ENCODE peak calls at places on chromosomes 13 and 19, in seven cellular contexts. B is stomach, J is IMR-90, T is lung, Q is body of pancreas, P is fibroblast of lung, Y is small intestine. H is an unnamed sample.

GRCh38 chr19:28841531-28841930 is 371.4 kb downstream of the UQCRFS1 start:
- DNase-seq in B (no peak), J (no peak), T (no peak), Q (no peak), P (no peak), Y (no peak), H (no peak)

GRCh38 chr13:75178436-75178835 is 303.5 kb downstream of the TBC1D4 start:
- DNase-seq in B (no peak), J (no peak), T (no peak), Q (no peak), P (no peak), Y (no peak), H (no peak)

GRCh38 chr19:57280913-57281425 is 684 bp downstream of the ZNF460 start:
- DNase-seq in B (no peak), J (no peak), T (no peak), Q (no peak), P (peak), Y (peak), H (no peak)

GRCh38 chr19:33393286-33394005 is 19.9 kb downstream of the CEBPG start:
- DNase-seq in B (no peak), J (no peak), T (no peak), Q (no peak), P (no peak), Y (no peak), H (no peak)

GRCh38 chr13:36146513-36147276 is 15.5 kb upstream of the DCLK1 start:
- DNase-seq in B (no peak), J (no peak), T (no peak), Q (no peak), P (no peak), Y (no peak), H (no peak)

GRCh38 chr13:97574926-97575325 is 141.0 kb downstream of the RAP2A start:
- DNase-seq in B (no peak), J (peak), T (no peak), Q (no peak), P (peak), Y (peak), H (no peak)

GRCh38 chr19:17302391-17303166 is 646 bp downstream of the ABHD8 start:
- DNase-seq in B (no peak), J (no peak), T (no peak), Q (no peak), P (no peak), Y (no peak), H (no peak)

GRCh38 chr19:12000152-12000981 is 35.1 kb downstream of the ZNF433 start:
- DNase-seq in B (no peak), J (peak), T (no peak), Q (no peak), P (no peak), Y (no peak), H (no peak)

GRCh38 chr13:98221234-98221633 is 44.2 kb upstream of the RNF113B start:
- DNase-seq in B (no peak), J (no peak), T (no peak), Q (no peak), P (no peak), Y (no peak), H (no peak)

GRCh38 chr19:52673014-52673413 is 34.9 kb upstream of the ZNF83 start:
- DNase-seq in B (no peak), J (peak), T (no peak), Q (no peak), P (peak), Y (no peak), H (no peak)

GRCh38 chr13:45410466-45410865 is 7.7 kb downstream of the SLC25A30 start:
- DNase-seq in B (no peak), J (no peak), T (no peak), Q (no peak), P (no peak), Y (no peak), H (no peak)

GRCh38 chr19:1407662-1408299 is 395 bp downstream of the DAZAP1 start:
- DNase-seq in B (no peak), J (no peak), T (peak), Q (peak), P (no peak), Y (no peak), H (peak)

GRCh38 chr19:18967358-18968146 is 26.5 kb upstream of the HOMER3 start:
- DNase-seq in B (peak), J (peak), T (peak), Q (no peak), P (peak), Y (no peak), H (no peak)

GRCh38 chr13:94967183-94968039 is 255.1 kb upstream of the SOX21 start:
- DNase-seq in B (peak), J (no peak), T (no peak), Q (peak), P (peak), Y (no peak), H (no peak)

GRCh38 chr13:80341098-80341701 is at the start of gene SPRY2:
- DNase-seq in B (peak), J (peak), T (peak), Q (peak), P (peak), Y (peak), H (peak)

GRCh38 chr13:77022341-77022740 is 4.6 kb downstream of the FBXL3 start:
- DNase-seq in B (no peak), J (peak), T (no peak), Q (no peak), P (no peak), Y (no peak), H (no peak)

GRCh38 chr19:57563547-57563946 is 3.9 kb upstream of the ZNF550 start:
- DNase-seq in B (no peak), J (no peak), T (no peak), Q (no peak), P (no peak), Y (no peak), H (no peak)

GRCh38 chr13:39600766-39601165 is 2.2 kb downstream of the LHFPL6 start:
- DNase-seq in B (no peak), J (no peak), T (no peak), Q (no peak), P (no peak), Y (no peak), H (no peak)

GRCh38 chr13:97205971-97206370 is 16.2 kb upstream of the MBNL2 start:
- DNase-seq in B (no peak), J (peak), T (no peak), Q (no peak), P (no peak), Y (peak), H (no peak)

DNA sequence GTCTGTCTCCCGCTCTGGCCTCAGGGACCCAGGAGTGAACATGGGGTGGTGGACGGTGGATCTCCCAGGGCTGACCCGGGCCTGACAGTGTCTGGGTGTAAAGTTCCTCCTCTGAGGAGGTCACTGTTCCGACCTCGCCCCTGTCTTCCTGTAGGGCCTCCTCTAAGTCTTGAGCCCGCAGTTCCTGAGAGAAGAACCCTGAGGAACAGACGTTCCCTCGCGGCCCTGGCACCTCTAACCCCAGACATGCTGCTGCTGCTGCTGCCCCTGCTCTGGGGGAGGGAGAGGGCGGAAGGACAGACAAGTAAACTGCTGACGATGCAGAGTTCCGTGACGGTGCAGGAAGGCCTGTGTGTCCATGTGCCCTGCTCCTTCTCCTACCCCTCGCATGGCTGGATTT is at the start of gene SIGLEC9:
- DNase-seq in B (no peak), J (no peak), T (no peak), Q (no peak), P (no peak), Y (no peak), H (no peak)
- H3K4me3 ChIP-seq in B (peak), J (no peak), T (no peak), Q (no peak), P (no peak), Y (no peak), H (peak)

GRCh38 chr19:3095375-3096191 is 1.4 kb downstream of the GNA11 start:
- DNase-seq in B (no peak), J (no peak), T (no peak), Q (no peak), P (no peak), Y (peak), H (peak)
- H3K27ac ChIP-seq in B (peak), J (peak), T (peak), Q (peak), P (peak), Y (peak), H (peak)

GRCh38 chr19:44024900-44025216 is 321 bp upstream of the ZNF222 start:
- DNase-seq in B (no peak), J (no peak), T (no peak), Q (no peak), P (no peak), Y (no peak), H (no peak)
- H3K4me3 ChIP-seq in B (peak), J (peak), T (peak), Q (peak), P (peak), Y (peak), H (peak)

GRCh38 chr13:73335226-73335625 is 276.4 kb downstream of the KLF5 start:
- DNase-seq in B (no peak), J (peak), T (no peak), Q (no peak), P (peak), Y (peak), H (no peak)

GRCh38 chr13:73334459-73334858 is 275.7 kb downstream of the KLF5 start:
- DNase-seq in B (no peak), J (no peak), T (no peak), Q (no peak), P (no peak), Y (no peak), H (no peak)

GRCh38 chr13:73327579-73327978 is 268.8 kb downstream of the KLF5 start:
- DNase-seq in B (no peak), J (no peak), T (no peak), Q (no peak), P (no peak), Y (no peak), H (no peak)

GRCh38 chr13:73329355-73329754 is 270.6 kb downstream of the KLF5 start:
- DNase-seq in B (no peak), J (no peak), T (no peak), Q (no peak), P (no peak), Y (no peak), H (no peak)

DNA sequence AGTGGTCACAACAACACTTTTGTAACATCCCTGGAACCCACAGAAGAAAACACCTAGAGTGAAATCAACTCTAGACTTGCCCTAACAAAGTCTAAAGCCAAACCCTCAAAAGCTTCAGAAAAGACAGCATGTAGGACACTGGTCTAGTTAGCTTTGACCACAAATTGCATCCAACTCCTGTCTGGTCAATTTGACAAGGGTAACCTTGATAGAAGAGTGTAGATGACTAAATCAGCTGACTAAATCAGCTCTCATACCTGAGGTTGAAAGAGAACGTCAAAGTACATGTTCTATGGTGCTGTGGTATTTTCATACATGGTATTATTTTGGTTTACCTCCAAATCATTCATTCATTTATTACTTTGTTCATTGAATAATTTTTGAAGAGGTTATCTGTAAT is 272.8 kb downstream of the KLF5 start:
- DNase-seq in B (no peak), J (no peak), T (no peak), Q (no peak), P (no peak), Y (no peak), H (no peak)
- H3K27ac ChIP-seq in B (no peak), J (no peak), T (no peak), Q (no peak), P (no peak), Y (no peak), H (no peak)

DNA sequence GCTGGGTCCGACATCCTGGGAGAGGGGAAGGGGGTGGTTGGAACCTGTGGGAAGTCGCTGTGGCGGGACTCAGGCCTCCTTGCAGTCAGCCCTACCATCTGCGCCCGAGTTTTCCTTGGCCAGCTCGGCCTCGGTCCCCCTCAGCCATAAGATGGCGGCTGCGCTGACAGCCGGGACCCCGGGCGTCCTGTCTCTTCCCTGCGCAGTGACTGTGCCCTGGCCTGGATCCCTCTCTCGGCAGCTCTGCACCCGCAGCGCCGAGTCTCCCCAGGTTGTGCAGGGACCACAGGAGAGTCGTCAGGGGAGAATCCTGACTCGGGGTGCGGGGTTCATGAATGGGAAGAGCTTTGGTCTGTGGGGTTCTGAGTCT is 345 bp downstream of the ZNF257 start:
- DNase-seq in B (no peak), J (no peak), T (no peak), Q (no peak), P (no peak), Y (no peak), H (no peak)
- H3K4me3 ChIP-seq in B (peak), J (peak), T (peak), Q (peak), P (peak), Y (peak), H (peak)

DNA sequence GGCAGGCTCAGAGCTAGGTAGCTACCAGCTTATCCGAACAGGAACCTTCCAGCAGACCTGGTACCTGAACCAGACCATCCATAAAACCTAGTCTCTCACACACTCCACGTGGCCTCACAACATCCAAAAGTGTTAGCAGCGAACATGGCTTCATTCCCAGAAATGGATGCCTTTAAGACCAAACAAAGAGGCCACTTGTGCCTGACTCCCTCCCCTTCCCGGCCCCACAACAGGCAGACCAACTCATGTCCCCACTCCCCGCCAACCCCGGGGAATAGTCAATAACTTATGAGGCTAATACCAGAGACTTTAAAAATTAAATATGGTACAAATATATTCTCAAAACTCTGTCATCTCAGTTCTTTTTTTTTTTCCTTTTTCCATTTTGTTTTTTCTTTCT is 46.2 kb downstream of the ZNF557 start:
- DNase-seq in B (no peak), J (no peak), T (no peak), Q (no peak), P (no peak), Y (no peak), H (no peak)
- H3K27ac ChIP-seq in B (no peak), J (no peak), T (no peak), Q (no peak), P (no peak), Y (no peak), H (no peak)

GRCh38 chr19:50501186-50501567 is 9.8 kb downstream of the JOSD2 start:
- DNase-seq in B (no peak), J (no peak), T (no peak), Q (no peak), P (no peak), Y (peak), H (no peak)

GRCh38 chr19:50500753-50501151 is 10.2 kb downstream of the JOSD2 start:
- DNase-seq in B (no peak), J (no peak), T (no peak), Q (no peak), P (no peak), Y (no peak), H (no peak)

GRCh38 chr19:50500060-50500752 is 10.8 kb downstream of the JOSD2 start:
- DNase-seq in B (no peak), J (no peak), T (no peak), Q (no peak), P (no peak), Y (no peak), H (no peak)

GRCh38 chr19:50498219-50499056 is 12.6 kb downstream of the JOSD2 start:
- DNase-seq in B (no peak), J (no peak), T (no peak), Q (no peak), P (no peak), Y (no peak), H (no peak)

DNA sequence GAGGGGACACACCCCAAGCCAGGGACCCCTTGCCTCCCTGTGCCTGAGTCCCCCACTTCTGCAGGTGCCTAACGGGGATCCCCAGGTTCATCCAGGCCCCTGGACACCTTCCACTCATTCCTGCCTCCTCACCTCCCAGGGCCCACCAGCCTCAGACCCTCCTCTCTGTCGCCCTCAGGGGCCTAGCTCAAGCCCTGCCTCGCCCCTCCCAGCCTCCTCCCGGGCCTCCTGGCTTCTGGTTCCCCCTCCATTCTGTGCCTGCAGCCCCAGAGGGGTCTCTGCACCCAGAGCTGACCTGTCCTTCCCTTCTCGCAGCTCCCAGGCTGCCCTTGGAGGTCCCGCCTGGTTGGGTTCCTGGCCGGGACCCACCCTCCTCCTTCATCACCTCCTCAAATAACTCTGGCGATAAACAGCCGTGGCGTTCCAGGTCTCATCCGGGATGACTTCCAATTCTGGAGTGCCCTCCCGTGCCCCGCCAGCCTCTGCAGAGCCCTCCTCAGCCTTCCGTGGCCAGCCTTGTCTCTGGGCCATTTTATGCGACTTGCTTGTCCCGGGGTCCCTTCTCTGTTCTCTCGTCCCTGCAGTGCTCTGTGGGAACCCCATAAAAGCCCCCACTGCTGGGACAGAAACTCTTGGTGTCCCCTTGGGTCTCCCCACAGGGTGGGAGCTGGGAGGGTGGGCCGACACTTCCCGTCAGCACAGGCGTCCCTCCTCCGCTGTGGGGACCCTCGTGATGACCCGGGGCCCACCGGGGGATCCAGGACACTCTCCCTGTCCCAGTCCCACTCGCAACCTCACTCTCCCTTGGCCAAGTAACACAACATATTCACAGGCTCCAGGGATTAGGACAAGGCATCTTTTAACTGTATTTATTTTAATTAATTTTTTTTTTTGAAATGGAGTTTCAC is 9.2 kb downstream of the JOSD2 start:
- DNase-seq in B (no peak), J (no peak), T (no peak), Q (no peak), P (no peak), Y (no peak), H (no peak)
- H3K4me3 ChIP-seq in B (no peak), J (no peak), T (no peak), Q (no peak), P (no peak), Y (no peak), H (no peak)

DNA sequence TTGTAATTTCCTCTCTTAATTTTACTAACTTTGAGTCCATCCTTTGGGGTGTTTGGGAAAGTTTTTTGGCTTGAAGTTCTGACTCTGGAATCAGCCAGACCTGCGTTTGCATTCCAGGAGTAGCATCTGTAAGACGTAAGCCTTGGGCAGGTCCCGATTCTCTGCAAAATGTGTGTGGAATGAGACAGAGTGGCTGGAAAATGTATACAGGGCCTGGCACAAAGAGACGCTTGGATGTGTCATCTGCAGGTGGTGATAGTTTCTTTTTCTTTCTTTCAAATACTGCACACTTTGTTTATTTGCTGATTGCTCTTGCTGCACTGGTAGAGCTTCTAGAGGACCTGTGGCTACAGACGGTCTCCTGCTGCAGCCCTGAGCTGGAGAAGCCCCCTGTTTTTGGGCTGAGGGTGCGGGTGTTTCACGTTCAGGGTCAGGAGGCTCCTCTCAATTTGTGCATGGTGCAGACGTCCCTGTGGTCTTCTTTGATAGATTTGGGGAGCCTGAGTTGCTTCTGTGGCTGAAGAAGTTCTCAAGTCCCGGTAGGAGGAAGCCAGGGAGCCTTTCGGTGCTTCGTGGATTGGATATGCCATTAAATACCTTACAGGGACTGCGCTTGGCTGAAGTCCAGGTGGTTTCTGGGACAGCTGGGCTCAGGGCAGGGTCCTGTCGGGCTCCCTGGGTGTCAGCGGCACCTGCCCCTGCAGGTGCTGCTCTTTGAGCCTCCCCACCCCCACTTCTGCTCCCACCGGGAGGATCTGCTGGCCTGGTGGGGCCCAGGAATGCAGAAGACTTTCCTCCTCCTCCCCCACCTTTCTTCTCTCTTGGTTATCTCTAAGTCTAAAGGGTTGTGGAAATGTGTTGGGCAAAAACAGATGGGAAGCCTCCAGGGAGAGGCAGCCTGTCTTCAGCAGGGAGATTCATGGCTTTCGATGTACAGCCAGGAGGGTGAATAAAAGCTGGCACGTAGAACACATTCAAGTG is 44.1 kb upstream of the GAS6 start:
- DNase-seq in B (peak), J (peak), T (peak), Q (peak), P (peak), Y (peak), H (no peak)
- H3K27ac ChIP-seq in B (no peak), J (peak), T (no peak), Q (peak), P (peak), Y (no peak), H (no peak)

GRCh38 chr13:68275758-68276157 is 1045.6 kb upstream of the PCDH9 start:
- DNase-seq in B (no peak), J (no peak), T (no peak), Q (no peak), P (no peak), Y (no peak), H (no peak)

DNA sequence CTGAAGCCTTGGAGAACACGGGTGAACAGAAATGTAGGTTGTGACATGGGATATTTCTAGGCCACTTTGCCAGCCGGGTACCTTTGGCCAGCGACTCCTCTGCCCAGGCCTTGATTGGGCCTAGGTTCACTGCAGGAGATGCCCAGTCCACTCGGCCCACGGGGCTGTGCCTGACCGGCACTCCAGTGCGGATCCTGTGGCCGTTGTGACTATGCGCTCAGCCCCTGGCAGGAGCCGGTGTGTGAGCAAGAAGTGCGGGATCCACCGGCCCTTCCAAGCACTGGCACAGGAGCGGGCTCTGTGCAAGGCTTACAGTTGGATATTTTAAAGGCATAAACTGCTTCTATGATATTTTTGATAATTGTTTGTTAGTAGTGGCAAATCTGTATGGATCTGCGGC is 1042.5 kb upstream of the PCDH9 start:
- DNase-seq in B (no peak), J (no peak), T (no peak), Q (no peak), P (no peak), Y (no peak), H (no peak)
- H3K4me3 ChIP-seq in B (no peak), J (no peak), T (no peak), Q (no peak), P (no peak), Y (no peak), H (no peak)